ENCODE peak calls at places on chromosomes 4 and X, in six cellular contexts. D is left ventricle myocardium inferior, E is ovary, X is Caco-2, G is cardiac muscle cell, B is K562. U is an unnamed sample.

GRCh38 chr4:26885912-26886274 is 25.3 kb downstream of the STIM2 start:
- DNase-seq in G (no peak), E (no peak), D (no peak), X (no peak), B (no peak), U (no peak)

GRCh38 chr4:8916251-8916913 is 44.7 kb upstream of the HMX1 start:
- DNase-seq in G (no peak), B (peak; percentile 1), X (no peak), D (no peak), E (peak; percentile 4), U (peak; percentile 5)

GRCh38 chr4:153260553-153261306 is 56.5 kb downstream of the TRIM2 start:
- DNase-seq in D (no peak), G (peak; percentile 17), B (no peak), X (no peak), E (no peak), U (no peak)

GRCh38 chr4:38939150-38939549 is 71.5 kb downstream of the FAM114A1 start:
- DNase-seq in D (no peak), G (no peak), E (no peak), X (no peak), B (no peak), U (no peak)

GRCh38 chrX:48703642-48704481 is 7.3 kb downstream of the SUV39H1 start:
- DNase-seq in B (no peak), D (no peak), X (peak; percentile 14), G (peak; percentile 15), E (no peak), U (no peak)

GRCh38 chr4:177902386-177902785 is 460.1 kb upstream of the AGA start:
- DNase-seq in G (no peak), D (no peak), X (no peak), E (no peak), B (no peak), U (no peak)

GRCh38 chr4:135319685-135320084 is 1118.1 kb upstream of the PABPC4L start:
- DNase-seq in G (no peak), B (no peak), X (no peak), E (no peak), D (no peak), U (no peak)

GRCh38 chr4:142707397-142707796 is 138.7 kb downstream of the INPP4B start:
- DNase-seq in B (no peak), D (no peak), E (no peak), X (no peak), G (peak; percentile 1), U (no peak)

GRCh38 chr4:189021831-189022230 is 882.6 kb downstream of the TRIML1 start:
- DNase-seq in D (no peak), X (no peak), E (peak; percentile 55), B (no peak), G (peak; percentile 1), U (no peak)

GRCh38 chr4:22473268-22473667 is 42.6 kb downstream of the ADGRA3 start:
- DNase-seq in E (no peak), D (no peak), B (no peak), G (peak; percentile 90), X (no peak), U (no peak)

GRCh38 chrX:75596178-75596577 is 73.3 kb upstream of the ZDHHC15 start:
- DNase-seq in X (no peak), D (no peak), G (no peak), E (no peak), B (no peak), U (no peak)

GRCh38 chr4:122163301-122163700 is 11.2 kb downstream of the BLTP1 start:
- DNase-seq in B (no peak), E (no peak), D (no peak), X (no peak), G (no peak), U (no peak)

GRCh38 chrX:123731987-123732678 is 719 bp downstream of the THOC2 start:
- DNase-seq in X (peak; percentile 29), D (no peak), G (peak; percentile 40), E (no peak), B (peak; percentile 23), U (no peak)

GRCh38 chr4:168677063-168677462 is 180.2 kb downstream of the PALLD start:
- DNase-seq in D (no peak), B (no peak), G (no peak), E (no peak), X (no peak), U (no peak)

GRCh38 chrX:40105791-40106676 is 8.3 kb upstream of the BCOR start:
- DNase-seq in B (peak; percentile 68), G (peak; percentile 52), X (peak; percentile 69), D (peak; percentile 79), E (peak; percentile 78), U (no peak)

GRCh38 chr4:43457866-43458265 is 565.4 kb downstream of the GRXCR1 start:
- DNase-seq in X (no peak), E (no peak), G (no peak), B (no peak), D (no peak), U (no peak)

GRCh38 chr4:130029442-130029841 is 933.5 kb downstream of the C4orf33 start:
- DNase-seq in D (no peak), E (no peak), G (no peak), B (no peak), X (no peak), U (no peak)

GRCh38 chr4:95193391-95194224 is 355.2 kb downstream of the UNC5C start:
- DNase-seq in B (no peak), D (no peak), X (no peak), G (no peak), E (no peak), U (peak; percentile 50)

GRCh38 chr4:99790796-99791617 is 25.6 kb upstream of the DAPP1 start:
- DNase-seq in E (no peak), G (no peak), X (no peak), B (no peak), D (no peak), U (no peak)

GRCh38 chr4:95541889-95542607 is 6.7 kb downstream of the UNC5C start:
- DNase-seq in X (no peak), D (no peak), B (no peak), E (no peak), G (no peak), U (no peak)

GRCh38 chr4:169014581-169014980 is 4.5 kb upstream of the CBR4 start:
- DNase-seq in X (no peak), E (no peak), B (no peak), D (no peak), G (no peak), U (no peak)

GRCh38 chrX:109862386-109862910 is 129.4 kb upstream of the ACSL4 start:
- DNase-seq in X (no peak), D (no peak), B (no peak), G (no peak), E (no peak), U (no peak)

GRCh38 chr4:8921465-8921864 is 49.8 kb upstream of the HMX1 start:
- DNase-seq in B (no peak), D (no peak), E (no peak), X (no peak), G (no peak), U (peak; percentile 28)

GRCh38 chr4:145938618-145939177 is at the start of gene ZNF827:
- DNase-seq in E (peak; percentile 72), X (peak; percentile 63), D (peak; percentile 56), B (no peak), G (peak; percentile 85), U (peak; percentile 83)

GRCh38 chr4:167903291-167903721 is 189.0 kb upstream of the ANXA10 start:
- DNase-seq in X (no peak), E (no peak), D (no peak), B (no peak), G (peak; percentile 47), U (no peak)

GRCh38 chr4:74618659-74619058 is 173.7 kb downstream of the AREG start:
- DNase-seq in D (no peak), X (no peak), E (no peak), G (peak; percentile 60), B (no peak), U (no peak)

GRCh38 chr4:152680988-152681731 is 1.4 kb upstream of the TMEM154 start:
- DNase-seq in G (peak; percentile 46), B (no peak), D (no peak), X (no peak), E (no peak), U (no peak)

GRCh38 chr4:4488405-4489404 is 53.1 kb downstream of the STX18 start:
- DNase-seq in X (peak; percentile 75), E (peak; percentile 82), G (peak; percentile 88), D (peak; percentile 36), B (peak; percentile 69), U (peak; percentile 69)

GRCh38 chr4:15352508-15352907 is 75.3 kb upstream of the C1QTNF7 start:
- DNase-seq in E (no peak), X (no peak), G (no peak), D (no peak), B (no peak), U (peak; percentile 22)

GRCh38 chr4:97493815-97494518 is 649.3 kb downstream of the STPG2 start:
- DNase-seq in D (no peak), G (no peak), X (no peak), E (no peak), B (no peak), U (no peak)

DNA sequence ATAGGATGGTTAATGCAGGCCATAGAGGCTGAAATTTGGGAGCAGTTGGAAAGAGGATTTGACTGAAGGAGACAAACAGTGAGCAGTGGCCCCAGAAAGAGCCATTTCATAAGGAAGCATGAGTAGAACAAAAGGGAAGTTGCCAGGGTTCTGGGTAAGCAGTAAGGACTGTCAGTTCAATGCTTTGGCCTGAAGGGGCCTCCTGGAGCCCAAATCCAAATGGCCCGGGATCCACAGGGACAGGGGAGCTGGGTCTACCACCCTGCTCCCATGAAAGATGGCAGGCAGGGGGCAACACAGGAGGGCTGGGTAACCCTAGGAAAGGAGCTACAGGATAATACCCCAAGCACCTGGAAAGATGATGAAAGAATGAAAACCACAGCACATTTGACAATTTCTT is 4.1 kb upstream of the INTS6L start:
- DNase-seq in E (no peak), G (no peak), D (no peak), X (no peak), B (peak; percentile 35), U (no peak)
- TF ChIP-seq CTCF in E (no peak), G (no peak), D (no peak), X (no peak), B (peak; percentile 46), U (no peak)

GRCh38 chr4:41022116-41022515 is 192.2 kb downstream of the APBB2 start:
- DNase-seq in B (no peak), G (peak; percentile 7), D (no peak), X (no peak), E (no peak), U (no peak)
- H3K4me1 ChIP-seq in B (no peaks in the 10 kb centered on the region), G (no peaks in the 10 kb centered on the region), D (peaks cover 20% of the 10 kb centered on the region), X (no peaks in the 10 kb centered on the region), E (no peaks in the 10 kb centered on the region), U (peaks cover 7% of the 10 kb centered on the region)

GRCh38 chr4:66164869-66165268 is 494.6 kb upstream of the EPHA5 start:
- DNase-seq in X (no peak), G (no peak), B (no peak), E (no peak), D (no peak), U (no peak)

DNA sequence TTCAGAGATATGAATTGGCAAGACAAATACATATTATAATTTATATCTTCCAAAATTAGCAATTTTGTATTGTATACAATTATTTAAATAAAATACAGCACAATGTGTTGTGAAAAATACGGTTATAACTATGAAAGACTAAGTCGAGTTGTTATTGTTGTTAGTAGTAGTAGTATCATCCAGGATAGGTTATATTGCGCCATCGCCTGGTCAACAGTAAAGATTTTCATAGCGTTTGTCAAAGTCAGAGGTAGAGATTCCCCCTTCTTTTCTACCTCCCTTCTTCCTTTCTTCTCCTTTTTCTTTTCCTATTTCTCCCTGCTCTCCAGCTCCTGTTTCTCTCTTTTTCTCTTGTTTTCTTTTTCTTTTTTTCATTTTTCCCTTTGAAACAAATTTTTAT is 499.1 kb upstream of the EPHA5 start:
- DNase-seq in D (no peak), E (no peak), G (peak; percentile 44), B (no peak), X (peak; percentile 4), U (no peak)
- TF ChIP-seq CTCF in D (no peak), E (no peak), G (peak; percentile 18), B (no peak), X (no peak), U (no peak)

GRCh38 chr4:173248690-173249089 is 80.1 kb downstream of the GALNT7 start:
- DNase-seq in B (no peak), E (no peak), G (no peak), X (no peak), D (no peak), U (no peak)
- H3K4me1 ChIP-seq in B (peaks cover 3% of the 10 kb centered on the region), E (peaks cover 5% of the 10 kb centered on the region), G (no peaks in the 10 kb centered on the region), X (no peaks in the 10 kb centered on the region), D (no peaks in the 10 kb centered on the region), U (peaks cover 6% of the 10 kb centered on the region)